ENCODE peak calls at places on chromosomes 13 and 19, in five cellular contexts. I is BJ; V is CD4-positive, CD25-positive, alpha-beta regulatory T cell; Z is hepatocyte; K is cardiac muscle cell. S is an unnamed sample. For H3K36me3, the result is how much of the 10 kb centered on the place peaks cover.

GRCh38 chr19:55041627-55042343 is 3.7 kb upstream of the GP6 start:
- DNase-seq in I (no peak), V (peak), Z (no peak), K (no peak), S (no peak)

GRCh38 chr13:46057251-46058015 is 4.9 kb upstream of the ZC3H13 start:
- DNase-seq in I (no peak), V (no peak), Z (no peak), K (no peak), S (no peak)

GRCh38 chr13:30679483-30680330 is 55.6 kb upstream of the ALOX5AP start:
- DNase-seq in I (no peak), V (peak), Z (peak), K (peak), S (no peak)

GRCh38 chr13:103190841-103191240 is 124.6 kb upstream of the SLC10A2 start:
- DNase-seq in I (no peak), V (no peak), Z (no peak), K (no peak), S (no peak)

GRCh38 chr13:30268673-30269072 is 38.7 kb downstream of the KATNAL1 start:
- DNase-seq in I (no peak), V (no peak), Z (no peak), K (no peak), S (no peak)

GRCh38 chr19:19670070-19670551 is 1.5 kb downstream of the ZNF101 start:
- DNase-seq in I (no peak), V (no peak), Z (no peak), K (no peak), S (no peak)

GRCh38 chr19:44684892-44685847 is 13.8 kb upstream of the CEACAM16 start:
- DNase-seq in I (peak), V (no peak), Z (peak), K (no peak), S (peak)

GRCh38 chr13:90420683-90421082 is 926.8 kb upstream of the MIR17HG start:
- DNase-seq in I (no peak), V (no peak), Z (no peak), K (no peak), S (no peak)

GRCh38 chr13:52617070-52618060 is 24.9 kb upstream of the HNRNPA1L2 start:
- DNase-seq in I (no peak), V (peak), Z (peak), K (peak), S (peak)

GRCh38 chr13:50006426-50007135 is 8.7 kb upstream of the KCNRG start:
- DNase-seq in I (no peak), V (no peak), Z (no peak), K (no peak), S (peak)

GRCh38 chr19:38155453-38155852 is 68.6 kb downstream of the DPF1 start:
- DNase-seq in I (no peak), V (no peak), Z (no peak), K (no peak), S (no peak)
- H3K36me3 ChIP-seq in I (under half), V (under half), Z (under half), K (under half), S (under half)

DNA sequence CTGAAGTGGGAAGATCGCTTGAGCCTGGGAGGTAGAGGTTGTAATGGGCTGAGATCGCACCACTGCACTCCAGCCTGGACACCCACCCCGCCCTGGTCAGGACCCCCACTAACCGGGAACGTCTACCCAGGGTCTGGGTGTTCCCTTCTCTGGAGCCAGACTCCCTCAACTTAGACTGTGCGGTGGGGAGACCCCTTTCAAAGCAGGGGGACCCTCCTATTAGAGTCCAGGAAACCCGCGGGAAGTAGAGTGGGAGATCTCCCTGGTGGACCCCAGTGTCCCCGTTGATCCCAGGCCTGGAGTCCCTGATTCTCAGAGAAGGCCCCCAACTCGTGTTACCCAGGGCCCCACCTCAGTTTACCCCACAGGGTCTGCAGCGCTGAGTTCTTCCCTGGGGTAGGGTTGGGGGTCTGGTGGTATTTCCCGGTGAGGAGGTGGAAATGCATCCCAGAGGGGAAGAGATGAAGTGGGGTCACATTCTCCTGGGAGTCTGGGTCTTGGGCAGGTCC is 6.1 kb upstream of the ARRDC2 start:
- DNase-seq in I (no peak), V (no peak), Z (no peak), K (no peak), S (no peak)
- H3K36me3 ChIP-seq in I (under half), V (under half), Z (under half), K (under half), S (under half)

DNA sequence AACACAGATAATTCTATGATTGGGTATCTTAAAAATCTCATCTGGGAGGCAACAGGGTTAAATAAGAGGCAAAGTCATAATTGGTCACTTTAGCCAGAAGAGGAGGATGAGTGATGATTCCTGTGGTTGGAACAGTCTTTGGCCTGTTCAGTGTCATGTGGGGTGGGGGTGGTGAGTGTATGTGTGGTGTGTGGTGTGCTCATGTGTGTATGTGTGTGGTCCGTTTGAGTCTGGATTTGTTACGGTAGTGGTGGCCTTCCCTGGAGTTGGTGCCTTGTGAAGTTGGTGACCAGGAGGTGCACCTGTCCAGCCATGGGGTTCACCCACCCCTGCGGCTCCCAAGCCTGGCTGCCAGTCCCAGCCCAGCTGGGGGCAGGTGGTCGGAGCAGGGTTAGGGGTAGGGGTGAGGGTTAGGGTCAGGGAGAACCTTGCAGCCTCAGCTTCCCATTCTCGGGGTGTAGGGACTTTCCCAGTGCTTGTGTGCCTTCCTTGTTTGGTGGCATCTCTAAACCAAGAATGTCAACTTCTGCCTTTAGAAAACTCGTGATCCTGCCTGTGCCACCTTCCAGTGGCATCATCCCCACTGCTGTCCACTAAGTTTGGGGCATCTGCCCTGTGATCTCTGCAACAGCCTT is 97.5 kb downstream of the RAB20 start:
- DNase-seq in I (no peak), V (no peak), Z (no peak), K (no peak), S (no peak)
- H3K36me3 ChIP-seq in I (under half), V (under half), Z (under half), K (under half), S (under half)

GRCh38 chr13:40993119-40993518 is 26.0 kb downstream of the ELF1 start:
- DNase-seq in I (no peak), V (no peak), Z (no peak), K (no peak), S (no peak)

GRCh38 chr13:40995997-40996396 is 23.1 kb downstream of the ELF1 start:
- DNase-seq in I (no peak), V (no peak), Z (no peak), K (no peak), S (no peak)

GRCh38 chr13:40994581-40995230 is 24.4 kb downstream of the ELF1 start:
- DNase-seq in I (no peak), V (no peak), Z (no peak), K (no peak), S (no peak)

GRCh38 chr13:40993987-40994386 is 25.1 kb downstream of the ELF1 start:
- DNase-seq in I (no peak), V (no peak), Z (peak), K (no peak), S (peak)

GRCh38 chr13:40992678-40993077 is 26.4 kb downstream of the ELF1 start:
- DNase-seq in I (no peak), V (no peak), Z (no peak), K (no peak), S (no peak)
- H3K36me3 ChIP-seq in I (under half), V (under half), Z (under half), K (under half), S (under half)

GRCh38 chr19:4697304-4697703 is 26.3 kb downstream of the DPP9 start:
- DNase-seq in I (no peak), V (no peak), Z (no peak), K (no peak), S (no peak)
- H3K36me3 ChIP-seq in I (under half), V (half or more), Z (under half), K (under half), S (under half)

GRCh38 chr19:10819124-10820060 is 16.6 kb downstream of the TMED1 start:
- DNase-seq in I (no peak), V (no peak), Z (peak), K (no peak), S (no peak)

GRCh38 chr19:10817291-10818038 is 18.5 kb downstream of the TMED1 start:
- DNase-seq in I (peak), V (no peak), Z (peak), K (no peak), S (no peak)

GRCh38 chr19:10816691-10817090 is 19.3 kb downstream of the TMED1 start:
- DNase-seq in I (no peak), V (no peak), Z (peak), K (no peak), S (no peak)

GRCh38 chr19:10820173-10820572 is 15.8 kb downstream of the TMED1 start:
- DNase-seq in I (no peak), V (no peak), Z (peak), K (no peak), S (no peak)

GRCh38 chr19:10818306-10819123 is 17.5 kb downstream of the TMED1 start:
- DNase-seq in I (no peak), V (no peak), Z (peak), K (no peak), S (no peak)
- H3K36me3 ChIP-seq in I (under half), V (under half), Z (under half), K (under half), S (under half)

GRCh38 chr19:14700711-14701110 is 10.9 kb downstream of the ZNF333 start:
- DNase-seq in I (no peak), V (no peak), Z (no peak), K (no peak), S (no peak)

GRCh38 chr19:14695471-14695870 is 5.6 kb downstream of the ZNF333 start:
- DNase-seq in I (no peak), V (no peak), Z (no peak), K (no peak), S (no peak)

GRCh38 chr19:14689598-14690503 is at the start of gene ZNF333:
- DNase-seq in I (peak), V (peak), Z (peak), K (peak), S (peak)

GRCh38 chr19:14699641-14700040 is 9.8 kb downstream of the ZNF333 start:
- DNase-seq in I (no peak), V (no peak), Z (no peak), K (no peak), S (no peak)

DNA sequence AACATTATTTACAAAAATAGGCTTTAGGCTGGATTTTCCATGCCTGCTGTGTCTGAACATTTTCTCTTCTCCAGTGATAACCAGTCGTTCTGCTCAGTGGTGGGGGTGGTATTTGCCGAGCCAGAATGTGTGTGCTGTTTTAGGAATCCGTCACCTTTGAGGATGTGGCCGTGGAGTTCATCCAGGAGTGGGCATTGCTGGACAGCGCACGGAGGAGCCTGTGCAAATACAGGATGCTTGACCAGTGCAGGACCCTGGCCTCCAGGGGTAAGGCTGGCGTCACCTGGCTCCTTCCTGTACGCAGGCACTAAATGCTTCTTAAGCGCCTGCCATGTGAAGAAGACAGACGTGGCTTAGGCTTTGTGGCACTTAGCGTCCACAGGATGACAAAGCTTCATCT is 5.0 kb downstream of the ZNF333 start:
- DNase-seq in I (no peak), V (no peak), Z (no peak), K (no peak), S (no peak)
- H3K36me3 ChIP-seq in I (under half), V (under half), Z (under half), K (under half), S (under half)

DNA sequence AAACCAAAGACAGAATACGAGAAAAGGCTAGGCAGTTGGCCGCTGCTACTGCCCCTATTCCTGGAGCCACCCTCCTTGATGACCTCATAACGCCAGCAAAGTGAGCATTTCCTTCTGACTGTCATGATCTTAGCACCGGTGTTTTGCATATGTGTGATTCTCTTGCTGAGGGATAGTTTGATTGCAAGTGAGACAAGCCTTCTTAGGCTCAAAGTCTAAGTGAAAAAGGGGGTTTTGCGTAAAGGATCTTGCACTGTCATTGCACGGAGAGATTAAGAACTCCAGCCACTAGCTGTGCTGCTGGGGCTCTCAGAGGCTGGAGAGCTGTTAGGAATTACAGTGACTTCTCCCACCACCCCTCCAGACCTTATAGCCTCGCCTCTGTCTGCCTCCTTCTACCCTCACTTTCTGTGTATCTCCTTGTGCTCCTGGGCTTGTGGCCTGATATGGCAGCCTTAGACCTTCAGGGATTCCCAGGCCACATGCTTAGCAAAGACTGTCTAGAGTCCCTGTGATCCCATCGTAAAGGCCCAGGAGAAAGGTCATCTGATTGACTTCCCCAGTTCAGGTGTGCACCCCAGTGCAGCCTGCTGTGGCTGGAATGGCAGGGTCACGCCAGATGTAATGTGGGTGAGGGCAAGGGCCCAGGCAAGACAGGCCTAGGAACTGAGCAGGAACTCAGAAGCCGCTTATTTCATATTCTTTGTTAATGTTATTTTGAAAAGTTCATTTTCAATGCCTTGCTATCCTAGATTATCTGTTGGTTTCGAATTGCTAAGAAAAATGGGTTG is 12.6 kb downstream of the GPATCH1 start:
- DNase-seq in I (no peak), V (no peak), Z (no peak), K (no peak), S (no peak)
- H3K36me3 ChIP-seq in I (under half), V (half or more), Z (under half), K (under half), S (under half)

GRCh38 chr13:110518571-110518970 is 43.0 kb downstream of the RAB20 start:
- DNase-seq in I (no peak), V (no peak), Z (no peak), K (no peak), S (peak)

GRCh38 chr13:110518150-110518525 is 43.4 kb downstream of the RAB20 start:
- DNase-seq in I (no peak), V (no peak), Z (no peak), K (no peak), S (no peak)

GRCh38 chr13:110519046-110519445 is 42.5 kb downstream of the RAB20 start:
- DNase-seq in I (no peak), V (no peak), Z (no peak), K (no peak), S (no peak)

GRCh38 chr13:110517505-110518149 is 43.9 kb downstream of the RAB20 start:
- DNase-seq in I (no peak), V (no peak), Z (peak), K (no peak), S (peak)

GRCh38 chr13:110516500-110516899 is 45.0 kb downstream of the RAB20 start:
- DNase-seq in I (no peak), V (no peak), Z (no peak), K (no peak), S (no peak)
- H3K36me3 ChIP-seq in I (under half), V (under half), Z (under half), K (under half), S (under half)

GRCh38 chr19:2805261-2805900 is 14.3 kb upstream of the ZNF554 start:
- DNase-seq in I (no peak), V (no peak), Z (no peak), K (no peak), S (no peak)
- H3K36me3 ChIP-seq in I (under half), V (under half), Z (under half), K (under half), S (under half)

S was measured in small intestine.